ENCODE peak calls at places on chromosomes 2 and 18, in five cellular contexts. Z, U, X, J and C are unnamed samples.

GRCh38 chr2:65532937-65533336 is 100.5 kb upstream of the SPRED2 start:
- DNase-seq in Z (no peak), U (no peak), J (no peak), X (no peak), C (no peak)

GRCh38 chr2:240629968-240630770 is 4.9 kb downstream of the GPR35 start:
- DNase-seq in U (peak; percentile 53), Z (no peak), X (peak; percentile 27), J (no peak), C (no peak)

GRCh38 chr2:67566958-67567635 is 170.0 kb downstream of the ETAA1 start:
- DNase-seq in J (no peak), Z (no peak), X (no peak), U (no peak), C (no peak)

GRCh38 chr18:78986018-78986481 is 6.4 kb downstream of the SALL3 start:
- DNase-seq in U (no peak), Z (no peak), X (no peak), J (no peak), C (no peak)

GRCh38 chr2:233764264-233764663 is 4.2 kb downstream of the UGT1A1 start:
- DNase-seq in U (peak; percentile 73), X (no peak), J (peak; percentile 74), Z (no peak), C (peak; percentile 17)

GRCh38 chr2:151819920-151820319 is 8.3 kb downstream of the ARL5A start:
- DNase-seq in U (no peak), J (no peak), Z (no peak), X (no peak), C (no peak)

GRCh38 chr2:169528271-169528701 is 18.8 kb downstream of the KLHL41 start:
- DNase-seq in U (no peak), X (peak; percentile 77), Z (peak; percentile 38), J (peak; percentile 62), C (peak; percentile 55)

GRCh38 chr2:137942037-137942784 is 22.1 kb upstream of the HNMT start:
- DNase-seq in Z (no peak), J (no peak), X (no peak), U (no peak), C (no peak)

GRCh38 chr18:23882616-23883276 is 131.8 kb upstream of the TTC39C start:
- DNase-seq in U (no peak), Z (no peak), J (no peak), X (no peak), C (no peak)

GRCh38 chr18:986071-986470 is 81.4 kb downstream of the ADCYAP1 start:
- DNase-seq in Z (no peak), X (no peak), U (no peak), J (peak; percentile 37), C (no peak)

GRCh38 chr2:54454922-54455583 is 1.1 kb upstream of the SPTBN1 start:
- DNase-seq in U (peak; percentile 58), X (no peak), J (no peak), Z (peak; percentile 63), C (no peak)

GRCh38 chr2:147197754-147198153 is 647.1 kb upstream of the ACVR2A start:
- DNase-seq in U (no peak), Z (no peak), J (no peak), X (no peak), C (no peak)

GRCh38 chr2:46134531-46135229 is 162.5 kb upstream of the EPAS1 start:
- DNase-seq in J (peak; percentile 89), X (no peak), U (no peak), Z (no peak), C (no peak)

GRCh38 chr2:210522399-210522798 is 34.0 kb upstream of the CPS1 start:
- DNase-seq in X (no peak), Z (no peak), J (no peak), U (no peak), C (no peak)

GRCh38 chr2:225165052-225165451 is 122.8 kb upstream of the DOCK10 start:
- DNase-seq in Z (no peak), J (peak; percentile 17), U (no peak), X (no peak), C (no peak)

GRCh38 chr2:85728883-85729824 is 24.6 kb upstream of the ATOH8 start:
- DNase-seq in Z (peak; percentile 65), U (peak; percentile 89), X (peak; percentile 79), J (peak; percentile 82), C (peak; percentile 91)

GRCh38 chr2:168152902-168153301 is 94.5 kb downstream of the STK39 start:
- DNase-seq in Z (no peak), U (no peak), X (no peak), J (peak; percentile 16), C (no peak)

GRCh38 chr2:19028617-19029016 is 329.8 kb downstream of the OSR1 start:
- DNase-seq in X (no peak), U (no peak), J (no peak), Z (no peak), C (no peak)

GRCh38 chr2:202269585-202269984 is 4.0 kb downstream of the NOP58 start:
- DNase-seq in U (no peak), X (no peak), Z (no peak), J (no peak), C (no peak)

GRCh38 chr2:64979744-64980143 is 9.5 kb upstream of the SLC1A4 start:
- DNase-seq in X (no peak), J (no peak), U (no peak), Z (peak; percentile 48), C (no peak)

GRCh38 chr2:111185496-111186022 is 64.8 kb downstream of the BCL2L11 start:
- DNase-seq in U (peak; percentile 75), J (no peak), X (no peak), Z (peak; percentile 67), C (peak; percentile 84)

GRCh38 chr18:57970356-57971095 is 73.5 kb upstream of the NEDD4L start:
- DNase-seq in X (no peak), U (no peak), J (no peak), Z (no peak), C (peak; percentile 50)

GRCh38 chr2:196159223-196159892 is 12.0 kb downstream of the STK17B start:
- DNase-seq in U (no peak), Z (no peak), X (no peak), J (no peak), C (no peak)

GRCh38 chr2:160516547-160517365 is 23.1 kb upstream of the RBMS1 start:
- DNase-seq in X (no peak), U (no peak), Z (no peak), J (no peak), C (no peak)

GRCh38 chr2:174138161-174138560 is 110.2 kb downstream of the OLA1 start:
- DNase-seq in Z (no peak), U (no peak), J (no peak), X (no peak), C (no peak)

GRCh38 chr2:67322361-67323001 is 74.7 kb upstream of the ETAA1 start:
- DNase-seq in J (peak; percentile 77), X (no peak), U (no peak), Z (peak; percentile 84), C (no peak)

GRCh38 chr2:28586864-28587263 is 91.0 kb downstream of the PLB1 start:
- DNase-seq in U (no peak), Z (no peak), J (no peak), X (peak; percentile 48), C (peak; percentile 21)

GRCh38 chr2:161825429-161825828 is 201.2 kb downstream of the SLC4A10 start:
- DNase-seq in J (no peak), U (no peak), X (no peak), Z (no peak), C (no peak)

GRCh38 chr18:9387891-9388290 is 53.3 kb downstream of the TWSG1 start:
- DNase-seq in J (no peak), X (no peak), Z (no peak), U (no peak), C (no peak)